ENCODE peak calls at places on chromosomes 11 and 22, in four cellular contexts. Q is astrocyte of the spinal cord, T is progenitor cell of endocrine pancreas, O is Peyer's patch. J is an unnamed sample.

GRCh38 chr22:46754110-46754799 is 8.2 kb upstream of the TBC1D22A start:
- DNase-seq in Q (peak; percentile 98), T (no peak), O (peak; percentile 94), J (peak; percentile 94)

GRCh38 chr11:87150936-87151335 is 113.2 kb downstream of the TMEM135 start:
- DNase-seq in Q (peak; percentile 39), T (no peak), O (no peak), J (no peak)

GRCh38 chr11:77230878-77231605 is 70.4 kb downstream of the GDPD4 start:
- DNase-seq in Q (no peak), T (no peak), O (no peak), J (no peak)

GRCh38 chr11:1303973-1304372 is 5.5 kb downstream of the TOLLIP start:
- DNase-seq in Q (no peak), T (no peak), O (peak; percentile 54), J (no peak)

GRCh38 chr11:69499216-69499945 is 17.9 kb downstream of the LINC01488 start:
- DNase-seq in Q (no peak), T (no peak), O (peak; percentile 34), J (no peak)

GRCh38 chr11:125873881-125874555 is 13.4 kb upstream of the HYLS1 start:
- DNase-seq in Q (no peak), T (no peak), O (no peak), J (no peak)

GRCh38 chr11:59550842-59551650 is 39.7 kb downstream of the OR4D9 start:
- DNase-seq in Q (peak; percentile 94), T (peak; percentile 67), O (peak; percentile 61), J (peak; percentile 90)

GRCh38 chr11:126392638-126393023 is 37.1 kb downstream of the ST3GAL4 start:
- DNase-seq in Q (no peak), T (no peak), O (no peak), J (no peak)

GRCh38 chr11:57648791-57649735 is 649 bp downstream of the YPEL4 start:
- DNase-seq in Q (no peak), T (no peak), O (no peak), J (no peak)

GRCh38 chr11:64757549-64758329 is 2.0 kb downstream of the PYGM start:
- DNase-seq in Q (no peak), T (no peak), O (peak; percentile 34), J (no peak)

GRCh38 chr11:35951659-35952058 is 7.8 kb downstream of the LDLRAD3 start:
- DNase-seq in Q (no peak), T (no peak), O (no peak), J (no peak)

GRCh38 chr22:37229805-37230672 is 14.0 kb downstream of the RAC2 start:
- DNase-seq in Q (peak; percentile 30), T (no peak), O (peak; percentile 59), J (no peak)

GRCh38 chr11:18108254-18108653 is 2.4 kb upstream of the SAAL1 start:
- DNase-seq in Q (no peak), T (no peak), O (no peak), J (no peak)

GRCh38 chr11:57126766-57127400 is 54.9 kb upstream of the LRRC55 start:
- DNase-seq in Q (no peak), T (no peak), O (no peak), J (no peak)

GRCh38 chr11:46277623-46278386 is at the start of gene CREB3L1:
- DNase-seq in Q (peak; percentile 33), T (no peak), O (peak; percentile 84), J (no peak)

GRCh38 chr11:79381036-79381435 is 59.8 kb downstream of the TENM4 start:
- DNase-seq in Q (no peak), T (no peak), O (no peak), J (no peak)

GRCh38 chr11:27370374-27370773 is 7.4 kb upstream of the CCDC34 start:
- DNase-seq in Q (no peak), T (no peak), O (no peak), J (no peak)

DNA sequence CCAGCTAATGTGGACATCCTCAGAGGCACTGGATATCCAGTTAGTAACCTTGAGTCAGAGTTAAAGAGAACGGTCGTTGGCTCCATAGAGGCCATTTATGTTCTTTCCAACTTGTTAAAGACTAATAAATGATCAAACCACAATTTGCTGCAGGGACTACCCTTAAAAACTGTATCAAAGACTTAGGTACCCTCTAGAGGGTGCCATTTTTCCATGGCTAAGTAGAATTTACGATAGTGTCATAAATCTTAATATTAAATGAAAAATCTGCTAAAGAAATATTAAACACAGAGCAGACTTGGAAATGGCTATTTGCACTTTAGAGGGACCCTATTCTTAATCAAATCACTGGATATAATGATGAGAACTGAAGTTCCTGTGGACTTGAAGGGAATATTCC is 685.2 kb upstream of the CHORDC1 start:
- DNase-seq in Q (peak; percentile 0), T (no peak), O (no peak), J (no peak)
- TF ChIP-seq CTCF in Q (peak; percentile 6), T (no peak), O (no peak), J (no peak)

GRCh38 chr22:23076896-23077572 is 6.7 kb downstream of the GNAZ start:
- DNase-seq in Q (no peak), T (no peak), O (no peak), J (no peak)

GRCh38 chr22:23079814-23080521 is 9.6 kb downstream of the GNAZ start:
- DNase-seq in Q (no peak), T (no peak), O (no peak), J (no peak)

GRCh38 chr22:23078462-23078787 is 8.1 kb downstream of the GNAZ start:
- DNase-seq in Q (no peak), T (no peak), O (no peak), J (no peak)

GRCh38 chr22:23079240-23079768 is 9.0 kb downstream of the GNAZ start:
- DNase-seq in Q (no peak), T (no peak), O (no peak), J (no peak)

DNA sequence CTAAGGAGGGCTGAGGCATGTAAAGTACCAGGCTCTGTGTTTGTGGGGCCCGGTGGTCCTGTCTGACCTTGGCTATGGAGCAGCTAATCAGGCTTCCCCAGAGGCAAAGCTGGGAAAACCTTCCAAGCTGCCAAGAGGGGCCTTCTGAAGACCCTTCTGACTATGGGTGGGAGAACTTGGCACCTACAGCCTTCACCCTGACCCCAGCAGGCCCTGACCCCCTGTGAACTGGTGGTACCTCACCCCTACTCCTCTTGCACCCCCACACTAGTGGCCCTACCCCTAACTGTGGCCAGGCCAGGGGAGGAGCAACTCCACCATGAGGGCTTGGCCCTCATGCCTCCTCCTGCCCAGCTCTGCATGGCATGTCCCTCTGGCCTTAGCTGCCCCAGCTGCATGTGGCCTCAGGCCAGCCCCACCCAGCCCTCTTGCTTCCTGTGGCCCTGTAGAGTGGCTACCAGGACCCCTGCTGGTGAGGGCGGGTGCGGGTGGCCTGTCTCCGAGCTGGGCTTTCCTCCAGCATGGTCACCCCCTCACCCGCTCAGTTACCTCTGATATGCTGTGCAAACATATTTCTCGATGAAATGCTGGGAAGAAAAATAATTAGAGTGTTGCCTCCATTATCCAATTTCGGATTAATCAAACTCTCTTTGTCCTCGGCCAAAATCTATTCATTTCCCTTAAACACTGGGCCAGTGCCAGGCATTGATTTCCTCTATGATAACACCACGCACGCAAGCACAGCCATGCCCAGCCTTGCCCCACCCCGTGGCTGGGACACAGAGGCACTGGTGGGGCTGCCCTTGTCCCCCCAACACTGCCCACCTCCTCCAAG is 7.5 kb downstream of the GNAZ start:
- DNase-seq in Q (no peak), T (no peak), O (no peak), J (no peak)
- TF ChIP-seq CTCF in Q (no peak), T (no peak), O (no peak), J (no peak)

GRCh38 chr11:113084297-113084696 is 123.1 kb downstream of the NCAM1 start:
- DNase-seq in Q (no peak), T (no peak), O (no peak), J (no peak)

GRCh38 chr11:113091578-113091844 is 130.3 kb downstream of the NCAM1 start:
- DNase-seq in Q (no peak), T (no peak), O (no peak), J (no peak)

GRCh38 chr11:113085446-113085845 is 124.2 kb downstream of the NCAM1 start:
- DNase-seq in Q (no peak), T (no peak), O (no peak), J (no peak)

GRCh38 chr11:113090716-113091577 is 129.7 kb downstream of the NCAM1 start:
- DNase-seq in Q (no peak), T (no peak), O (no peak), J (no peak)

GRCh38 chr11:113087716-113088115 is 126.5 kb downstream of the NCAM1 start:
- DNase-seq in Q (no peak), T (no peak), O (no peak), J (no peak)
- TF ChIP-seq CTCF in Q (no peak), T (no peak), O (no peak), J (no peak)

GRCh38 chr22:39449708-39450107 is 7.1 kb upstream of the MGAT3 start:
- DNase-seq in Q (no peak), T (no peak), O (no peak), J (no peak)

GRCh38 chr22:39446239-39446721 is 10.5 kb upstream of the MGAT3 start:
- DNase-seq in Q (no peak), T (no peak), O (peak; percentile 66), J (no peak)

GRCh38 chr22:39450258-39450955 is 6.4 kb upstream of the MGAT3 start:
- DNase-seq in Q (no peak), T (no peak), O (no peak), J (no peak)

GRCh38 chr22:39444937-39445465 is 11.8 kb upstream of the MGAT3 start:
- DNase-seq in Q (no peak), T (no peak), O (no peak), J (no peak)

DNA sequence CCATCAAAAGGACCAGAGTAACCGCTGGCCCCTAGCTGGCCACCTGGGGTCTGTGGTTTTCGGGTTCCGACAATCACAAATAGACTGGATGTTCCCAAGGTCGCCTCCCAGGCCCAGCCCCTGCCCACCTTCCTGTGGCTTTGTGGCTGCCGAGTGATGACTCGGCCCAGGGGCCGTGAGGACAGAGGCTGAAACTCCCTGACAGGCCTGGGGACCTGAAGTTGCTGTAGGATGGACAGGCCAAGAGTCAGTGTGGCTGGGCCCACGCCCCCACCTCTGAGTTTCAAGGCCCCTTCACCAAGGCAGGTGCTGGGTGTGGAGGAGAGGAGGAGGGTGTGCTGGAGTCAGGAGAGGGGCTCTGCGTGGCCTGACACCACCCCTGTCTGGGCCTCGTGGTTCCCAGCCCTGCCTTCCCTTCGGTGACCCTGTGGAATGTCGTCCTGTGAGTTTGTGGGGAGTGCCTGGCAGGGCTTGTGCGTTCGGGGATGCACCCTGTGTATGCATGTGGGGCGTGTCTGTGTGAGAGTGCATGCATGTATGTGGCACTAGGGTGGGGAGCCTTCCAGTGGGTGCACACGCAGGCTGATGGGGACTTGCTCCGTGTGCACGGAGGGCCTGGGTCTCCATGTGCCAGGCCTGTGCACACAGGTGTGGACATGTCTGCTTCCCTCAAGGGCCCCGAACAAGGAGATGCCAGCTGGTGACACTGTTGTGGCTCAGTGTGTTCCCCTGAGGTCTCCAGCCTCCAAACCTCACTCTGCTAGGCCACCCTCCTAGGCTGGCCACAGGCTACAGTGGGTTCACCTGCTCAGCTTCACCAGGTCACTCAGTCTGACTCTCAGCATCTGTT is 8.4 kb upstream of the MGAT3 start:
- DNase-seq in Q (no peak), T (no peak), O (no peak), J (no peak)
- TF ChIP-seq CTCF in Q (no peak), T (no peak), O (no peak), J (no peak)

J was measured in HFF-Myc.